ENCODE peak calls at places on chromosomes 6 and 20, in ten cellular contexts. N is mesendoderm; F is psoas muscle; Q is SK-N-SH; T is endothelial cell of umbilical vein; W is HCT116; U is pancreas; M is brain microvascular endothelial cell; Y is CD8-positive, alpha-beta memory T cell; A is RWPE1. V is an unnamed sample.

GRCh38 chr6:30885481-30885998 is 1.2 kb downstream of the DDR1 start:
- DNase-seq in N (peak), F (no peak), Q (peak), T (no peak), W (no peak), U (peak), M (peak), Y (no peak), A (peak), V (no peak)

GRCh38 chr20:37642246-37642645 is 51.6 kb upstream of the CTNNBL1 start:
- DNase-seq in N (no peak), F (no peak), Q (no peak), T (no peak), W (no peak), U (no peak), M (no peak), Y (no peak), A (no peak), V (no peak)

GRCh38 chr20:40689100-40689942 is at the start of gene MAFB:
- DNase-seq in N (peak), F (peak), Q (peak), T (peak), W (no peak), U (peak), M (peak), Y (peak), A (peak), V (peak)

GRCh38 chr20:44041001-44041400 is 126.3 kb downstream of the TOX2 start:
- DNase-seq in N (no peak), F (no peak), Q (no peak), T (no peak), W (no peak), U (no peak), M (no peak), Y (no peak), A (no peak), V (no peak)

GRCh38 chr20:52191436-52192295 is at the start of gene ZFP64:
- DNase-seq in N (peak), F (peak), Q (peak), T (peak), W (peak), U (peak), M (peak), Y (peak), A (peak), V (no peak)

GRCh38 chr20:37276494-37277252 is 12.8 kb upstream of the MANBAL start:
- DNase-seq in N (no peak), F (peak), Q (peak), T (peak), W (no peak), U (peak), M (peak), Y (no peak), A (peak), V (peak)

GRCh38 chr6:108948252-108948651 is 100.0 kb downstream of the ARMC2 start:
- DNase-seq in N (no peak), F (no peak), Q (peak), T (peak), W (no peak), U (no peak), M (peak), Y (no peak), A (peak), V (no peak)

GRCh38 chr20:6081236-6081635 is 27.4 kb upstream of the LRRN4 start:
- DNase-seq in N (no peak), F (peak), Q (no peak), T (no peak), W (no peak), U (no peak), M (no peak), Y (no peak), A (no peak), V (no peak)

GRCh38 chr6:141851063-141851462 is 281.7 kb upstream of the GJE1 start:
- DNase-seq in N (no peak), F (no peak), Q (no peak), T (no peak), W (no peak), U (no peak), M (no peak), Y (no peak), A (no peak), V (no peak)

GRCh38 chr6:111478064-111478476 is 4.9 kb downstream of the REV3L start:
- DNase-seq in N (peak), F (no peak), Q (no peak), T (peak), W (no peak), U (no peak), M (peak), Y (no peak), A (peak), V (no peak)

GRCh38 chr6:170439366-170440351 is 113.4 kb downstream of the PSMB1 start:
- DNase-seq in N (no peak), F (peak), Q (peak), T (no peak), W (no peak), U (no peak), M (peak), Y (no peak), A (no peak), V (no peak)

GRCh38 chr6:112163295-112164257 is 76.2 kb downstream of the FAM229B start:
- DNase-seq in N (peak), F (peak), Q (peak), T (no peak), W (peak), U (peak), M (peak), Y (peak), A (peak), V (no peak)

GRCh38 chr6:100685747-100686146 is 195.4 kb downstream of the ASCC3 start:
- DNase-seq in N (no peak), F (no peak), Q (no peak), T (no peak), W (no peak), U (no peak), M (peak), Y (no peak), A (no peak), V (no peak)

GRCh38 chr6:96520039-96520850 is 1.4 kb upstream of the UFL1 start:
- DNase-seq in N (peak), F (no peak), Q (no peak), T (peak), W (peak), U (peak), M (peak), Y (no peak), A (peak), V (peak)

GRCh38 chr20:46990017-46990810 is 95.6 kb downstream of the EYA2 start:
- DNase-seq in N (no peak), F (peak), Q (no peak), T (no peak), W (no peak), U (no peak), M (no peak), Y (no peak), A (no peak), V (no peak)

GRCh38 chr6:99559056-99559455 is 9.4 kb downstream of the CCNC start:
- DNase-seq in N (no peak), F (no peak), Q (no peak), T (no peak), W (no peak), U (no peak), M (no peak), Y (no peak), A (no peak), V (no peak)

GRCh38 chr6:55379486-55379885 is 52.2 kb downstream of the GFRAL start:
- DNase-seq in N (no peak), F (no peak), Q (no peak), T (no peak), W (no peak), U (no peak), M (no peak), Y (no peak), A (no peak), V (no peak)

GRCh38 chr6:44715925-44716324 is 328.4 kb downstream of the CDC5L start:
- DNase-seq in N (no peak), F (no peak), Q (no peak), T (no peak), W (no peak), U (no peak), M (no peak), Y (no peak), A (no peak), V (no peak)

GRCh38 chr6:71454083-71454482 is 165.5 kb downstream of the OGFRL1 start:
- DNase-seq in N (no peak), F (no peak), Q (no peak), T (no peak), W (no peak), U (no peak), M (no peak), Y (no peak), A (no peak), V (no peak)

GRCh38 chr6:13445005-13445743 is 42.2 kb downstream of the GFOD1 start:
- DNase-seq in N (no peak), F (peak), Q (peak), T (peak), W (no peak), U (peak), M (peak), Y (no peak), A (peak), V (no peak)
- H3K27ac ChIP-seq in N (no peak), F (peak), Q (peak), T (no peak), W (no peak), U (no peak), M (no peak), Y (no peak), A (peak), V (no peak)

GRCh38 chr6:16836186-16836981 is 75.1 kb upstream of the ATXN1 start:
- DNase-seq in N (no peak), F (no peak), Q (no peak), T (no peak), W (no peak), U (no peak), M (no peak), Y (no peak), A (no peak), V (no peak)
- H3K27ac ChIP-seq in N (no peak), F (peak), Q (no peak), T (no peak), W (no peak), U (no peak), M (no peak), Y (no peak), A (no peak), V (no peak)

GRCh38 chr6:35586542-35586941 is 73.8 kb upstream of the TULP1 start:
- DNase-seq in N (no peak), F (no peak), Q (no peak), T (no peak), W (no peak), U (no peak), M (no peak), Y (no peak), A (no peak), V (no peak)

GRCh38 chr6:35581633-35582032 is 68.9 kb upstream of the TULP1 start:
- DNase-seq in N (no peak), F (no peak), Q (no peak), T (no peak), W (no peak), U (no peak), M (no peak), Y (no peak), A (no peak), V (no peak)

GRCh38 chr6:35585688-35586087 is 73.0 kb upstream of the TULP1 start:
- DNase-seq in N (no peak), F (no peak), Q (no peak), T (no peak), W (no peak), U (no peak), M (no peak), Y (no peak), A (no peak), V (no peak)

GRCh38 chr6:35583893-35584688 is 71.4 kb upstream of the TULP1 start:
- DNase-seq in N (peak), F (peak), Q (peak), T (peak), W (peak), U (peak), M (peak), Y (peak), A (peak), V (no peak)

DNA sequence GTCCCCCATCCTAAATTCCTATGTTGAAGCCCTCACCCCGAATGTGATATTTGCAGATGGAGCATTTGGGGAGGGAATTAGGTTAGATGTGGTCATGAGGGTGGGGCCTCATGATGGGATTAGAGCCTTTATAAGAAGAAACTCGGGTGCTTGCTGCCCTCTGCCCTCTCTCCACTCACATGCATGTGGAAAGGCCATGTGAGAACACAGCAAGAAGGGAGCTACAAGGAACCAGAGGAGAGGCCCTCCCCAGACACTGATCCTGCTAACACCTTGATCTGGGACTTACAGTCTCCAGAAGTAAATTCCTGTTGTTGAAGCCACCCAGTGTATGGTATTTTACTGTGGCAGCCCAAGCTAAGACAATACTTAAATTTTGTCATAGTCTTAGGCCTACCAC is 69.6 kb upstream of the TULP1 start:
- DNase-seq in N (no peak), F (no peak), Q (no peak), T (no peak), W (no peak), U (no peak), M (no peak), Y (no peak), A (no peak), V (no peak)
- H3K27ac ChIP-seq in N (no peak), F (peak), Q (no peak), T (no peak), W (no peak), U (no peak), M (no peak), Y (no peak), A (peak), V (no peak)

GRCh38 chr20:17790308-17790707 is 90.5 kb downstream of the BANF2 start:
- DNase-seq in N (no peak), F (no peak), Q (no peak), T (no peak), W (no peak), U (no peak), M (no peak), Y (no peak), A (no peak), V (no peak)

GRCh38 chr20:17785007-17785406 is 85.2 kb downstream of the BANF2 start:
- DNase-seq in N (no peak), F (no peak), Q (no peak), T (no peak), W (no peak), U (no peak), M (no peak), Y (no peak), A (no peak), V (no peak)

GRCh38 chr20:17782768-17783167 is 83.0 kb downstream of the BANF2 start:
- DNase-seq in N (no peak), F (no peak), Q (no peak), T (no peak), W (no peak), U (no peak), M (no peak), Y (no peak), A (no peak), V (no peak)

GRCh38 chr20:17787816-17788215 is 88.0 kb downstream of the BANF2 start:
- DNase-seq in N (peak), F (no peak), Q (no peak), T (no peak), W (no peak), U (no peak), M (no peak), Y (no peak), A (no peak), V (no peak)

GRCh38 chr20:17786221-17786718 is 86.5 kb downstream of the BANF2 start:
- DNase-seq in N (no peak), F (peak), Q (no peak), T (peak), W (no peak), U (no peak), M (peak), Y (no peak), A (no peak), V (no peak)
- H3K27ac ChIP-seq in N (no peak), F (no peak), Q (no peak), T (peak), W (no peak), U (no peak), M (no peak), Y (no peak), A (no peak), V (no peak)

DNA sequence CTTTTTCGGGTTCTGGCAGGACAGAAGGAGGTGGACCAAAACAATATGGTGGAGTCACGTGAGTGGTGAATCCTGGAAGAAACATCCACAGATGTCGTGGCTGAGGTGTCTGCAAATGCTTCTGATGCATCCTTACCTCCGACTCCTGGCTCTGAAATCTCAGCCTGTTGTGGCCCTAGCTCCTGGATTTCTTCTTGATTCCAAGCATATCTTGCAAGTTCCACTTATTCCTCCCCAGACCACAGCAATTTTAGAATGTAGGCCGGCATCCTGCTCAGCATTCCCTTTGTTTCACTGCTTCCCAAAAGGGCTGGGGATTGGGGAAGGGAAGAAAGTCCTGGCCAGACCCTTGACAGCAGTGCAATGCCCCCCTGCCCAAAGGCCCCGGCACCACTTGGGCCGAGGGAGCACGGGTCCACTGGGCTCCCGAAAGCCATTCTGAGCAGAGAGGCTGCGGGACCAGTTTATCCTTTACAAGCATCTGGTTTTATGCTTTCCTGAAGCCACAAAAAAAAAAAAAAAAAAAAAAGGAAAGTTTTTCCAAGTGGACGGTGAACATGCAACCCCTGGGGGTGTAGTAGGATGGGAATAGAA is 200.9 kb upstream of the RNF24 start:
- DNase-seq in N (no peak), F (no peak), Q (no peak), T (no peak), W (no peak), U (no peak), M (no peak), Y (no peak), A (no peak), V (no peak)
- H3K27ac ChIP-seq in N (no peak), F (no peak), Q (no peak), T (no peak), W (no peak), U (no peak), M (no peak), Y (no peak), A (no peak), V (no peak)

GRCh38 chr20:20369353-20370086 is 1.6 kb downstream of the INSM1 start:
- DNase-seq in N (peak), F (no peak), Q (peak), T (no peak), W (no peak), U (no peak), M (no peak), Y (no peak), A (no peak), V (no peak)
- H3K27ac ChIP-seq in N (no peak), F (no peak), Q (no peak), T (no peak), W (no peak), U (peak), M (no peak), Y (no peak), A (no peak), V (no peak)

V was measured in epithelial cell of prostate.